ENCODE peak calls at places on chromosomes 1 and 21, in five cellular contexts. H, M, X, D and S are unnamed samples.

GRCh38 chr1:227729144-227729880 is 5.8 kb downstream of the JMJD4 start:
- DNase-seq in X (peak), M (no peak), D (no peak), H (no peak), S (no peak)

GRCh38 chr21:44867999-44868700 is 5.3 kb downstream of the PTTG1IP start:
- DNase-seq in X (no peak), H (no peak), M (no peak), D (no peak), S (no peak)

GRCh38 chr1:117657031-117657430 is 51.2 kb downstream of the TENT5C start:
- DNase-seq in X (peak), H (peak), D (no peak), M (peak), S (peak)

GRCh38 chr1:151251656-151252470 is 2.7 kb upstream of the PSMD4 start:
- DNase-seq in M (peak), H (peak), X (peak), D (peak), S (peak)

GRCh38 chr1:158115126-158115525 is 65.6 kb upstream of the CD1D start:
- DNase-seq in M (no peak), D (no peak), H (no peak), X (peak), S (no peak)

GRCh38 chr1:211323156-211324063 is 3.2 kb upstream of the TRAF5 start:
- DNase-seq in M (peak), H (peak), D (no peak), X (peak), S (peak)

GRCh38 chr1:183163311-183163710 is 22.8 kb upstream of the LAMC2 start:
- DNase-seq in M (peak), X (no peak), H (peak), D (no peak), S (peak)

GRCh38 chr1:154956557-154956956 is 658 bp upstream of the PBXIP1 start:
- DNase-seq in D (peak), H (no peak), M (no peak), X (peak), S (no peak)

GRCh38 chr21:26405071-26405470 is 168.0 kb downstream of the CYYR1 start:
- DNase-seq in D (no peak), H (peak), X (no peak), M (no peak), S (no peak)

GRCh38 chr1:236158719-236159118 is 16.4 kb downstream of the GPR137B start:
- DNase-seq in H (no peak), D (no peak), X (no peak), M (no peak), S (no peak)

GRCh38 chr1:30738040-30738441 is 14.7 kb upstream of the MATN1 start:
- DNase-seq in D (no peak), X (no peak), H (no peak), M (no peak), S (no peak)

GRCh38 chr1:202162049-202162417 is 1.6 kb upstream of the PTPN7 start:
- DNase-seq in X (no peak), H (no peak), M (no peak), D (no peak), S (no peak)

GRCh38 chr21:41768371-41769042 is 1.7 kb upstream of the RIPK4 start:
- DNase-seq in D (no peak), X (peak), H (peak), M (no peak), S (peak)

GRCh38 chr21:46116846-46117585 is 19.1 kb downstream of the COL6A2 start:
- DNase-seq in X (peak), D (peak), M (no peak), H (peak), S (peak)

GRCh38 chr1:92210701-92211100 is 7.0 kb upstream of the C1orf146 start:
- DNase-seq in M (no peak), D (no peak), H (no peak), X (no peak), S (no peak)

GRCh38 chr1:23594149-23594917 is 35.0 kb upstream of the ID3 start:
- DNase-seq in M (no peak), X (no peak), H (no peak), D (no peak), S (no peak)

GRCh38 chr1:86649618-86650017 is 54.8 kb upstream of the SH3GLB1 start:
- DNase-seq in D (no peak), X (peak), H (no peak), M (no peak), S (no peak)

GRCh38 chr1:114214016-114214415 is 60.3 kb upstream of the SYT6 start:
- DNase-seq in M (no peak), D (no peak), H (no peak), X (no peak), S (no peak)

GRCh38 chr1:114216431-114217173 is 62.9 kb upstream of the SYT6 start:
- DNase-seq in D (no peak), X (peak), M (no peak), H (no peak), S (no peak)

GRCh38 chr1:114219247-114219872 is 65.7 kb upstream of the SYT6 start:
- DNase-seq in M (no peak), X (peak), H (peak), D (no peak), S (peak)

GRCh38 chr1:114218397-114219237 is 64.9 kb upstream of the SYT6 start:
- DNase-seq in X (no peak), M (no peak), H (no peak), D (no peak), S (peak)

DNA sequence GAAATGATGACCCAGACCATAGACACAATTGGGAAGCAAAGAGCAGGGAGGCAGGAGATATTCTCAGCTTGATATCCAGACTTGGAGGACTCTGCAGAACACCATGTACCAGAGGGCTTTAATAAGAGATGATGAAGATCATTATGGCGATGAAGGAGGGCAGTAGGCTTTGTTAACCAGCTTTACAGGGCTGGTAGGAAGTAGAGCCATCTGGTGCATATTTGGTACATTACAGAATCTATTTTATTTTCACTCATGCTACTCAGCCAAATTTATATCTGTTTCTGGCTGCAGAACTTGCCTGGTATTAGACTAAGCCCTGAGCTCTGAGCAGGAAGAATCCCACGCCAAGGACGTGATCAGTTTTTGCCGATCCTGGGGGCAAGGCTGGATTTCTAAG is 61.8 kb upstream of the SYT6 start:
- DNase-seq in D (no peak), H (no peak), X (no peak), M (no peak), S (peak)
- TF ChIP-seq CTCF in D (no peak), H (no peak), X (no peak), M (no peak), S (peak)

DNA sequence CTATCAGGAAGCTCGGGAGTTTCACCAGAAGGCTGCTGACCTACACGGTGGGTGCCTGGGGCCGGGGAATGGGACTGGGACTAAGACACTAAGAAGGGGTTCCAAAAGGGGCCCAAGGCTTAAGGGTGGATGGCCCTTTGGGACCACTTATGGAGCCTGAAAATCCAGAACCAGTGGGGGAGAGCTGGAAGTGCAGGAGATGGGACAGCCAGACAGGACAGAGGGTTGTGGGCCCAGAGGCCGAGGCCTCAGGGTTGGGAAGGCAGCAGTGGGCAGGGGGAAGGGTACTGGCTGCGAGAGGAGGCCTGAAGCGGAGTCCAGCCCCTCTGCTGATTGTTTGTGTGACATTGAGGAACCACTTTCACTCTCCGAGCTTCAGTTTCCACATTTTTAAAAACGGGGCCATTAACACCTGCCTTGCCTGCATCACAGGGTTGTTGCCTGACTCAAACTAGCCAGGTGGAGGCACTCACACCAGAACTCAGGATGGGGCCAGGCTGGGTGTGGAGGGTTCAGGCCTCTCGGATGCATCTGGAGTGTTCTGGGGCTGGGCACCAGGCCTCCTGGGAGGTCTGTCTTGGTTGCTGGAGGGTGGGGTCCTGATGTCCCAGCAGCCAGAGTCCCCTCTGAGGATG is 3.0 kb downstream of the TTC24 start:
- DNase-seq in D (no peak), X (peak), H (no peak), M (no peak), S (no peak)
- H3K4me3 ChIP-seq in D (no peak), X (no peak), H (no peak), M (no peak), S (no peak)

GRCh38 chr1:18324246-18324645 is 156.5 kb upstream of the KLHDC7A start:
- DNase-seq in D (no peak), X (peak), H (no peak), M (no peak), S (no peak)
- TF ChIP-seq CTCF in D (no peak), X (peak), H (no peak), M (peak), S (no peak)

GRCh38 chr1:16152521-16153087 is 3.3 kb downstream of the EPHA2 start:
- DNase-seq in X (peak), M (no peak), H (peak), D (peak), S (no peak)

GRCh38 chr1:16155537-16156410 is at the start of gene EPHA2:
- DNase-seq in M (no peak), X (peak), D (peak), H (peak), S (peak)

GRCh38 chr1:16153110-16153998 is 2.5 kb downstream of the EPHA2 start:
- DNase-seq in X (no peak), H (no peak), M (no peak), D (no peak), S (no peak)

GRCh38 chr1:16151985-16152384 is 3.9 kb downstream of the EPHA2 start:
- DNase-seq in X (no peak), H (no peak), D (no peak), M (no peak), S (no peak)

GRCh38 chr1:16153999-16154673 is 1.7 kb downstream of the EPHA2 start:
- DNase-seq in M (no peak), H (no peak), D (no peak), X (peak), S (no peak)
- H3K4me3 ChIP-seq in M (peak), H (peak), D (peak), X (peak), S (peak)